ENCODE peak calls at places on chromosomes 2 and 18, in five cellular contexts. G, V, S, I and Z are unnamed samples.

GRCh38 chr2:133777607-133778006 is 209.3 kb upstream of the NCKAP5 start:
- DNase-seq in G (no peak), V (no peak), S (no peak), I (no peak), Z (no peak)

GRCh38 chr2:133821107-133821760 is 253.0 kb upstream of the NCKAP5 start:
- DNase-seq in G (no peak), V (no peak), S (no peak), I (no peak), Z (no peak)

GRCh38 chr2:173996766-173997165 is 31.6 kb upstream of the SP3 start:
- DNase-seq in G (no peak), V (no peak), S (no peak), I (no peak), Z (no peak)

GRCh38 chr2:134140251-134140661 is 113.6 kb upstream of the MGAT5 start:
- DNase-seq in G (no peak), V (no peak), S (no peak), I (no peak), Z (no peak)

GRCh38 chr2:111165084-111165483 is 44.4 kb downstream of the BCL2L11 start:
- DNase-seq in G (no peak), V (no peak), S (no peak), I (no peak), Z (no peak)

GRCh38 chr2:10407841-10408648 is 40.1 kb downstream of the ODC1 start:
- DNase-seq in G (peak), V (peak), S (peak), I (peak), Z (peak)

GRCh38 chr18:69787825-69788547 is 159.7 kb downstream of the CD226 start:
- DNase-seq in G (no peak), V (no peak), S (peak), I (no peak), Z (no peak)

GRCh38 chr2:181658444-181658843 is 1.5 kb upstream of the CERKL start:
- DNase-seq in G (no peak), V (no peak), S (no peak), I (no peak), Z (no peak)

GRCh38 chr2:205405752-205406151 is 276.5 kb upstream of the NRP2 start:
- DNase-seq in G (no peak), V (no peak), S (no peak), I (no peak), Z (no peak)

GRCh38 chr2:205407984-205408383 is 274.3 kb upstream of the NRP2 start:
- DNase-seq in G (no peak), V (no peak), S (no peak), I (no peak), Z (no peak)

GRCh38 chr2:205408690-205409089 is 273.6 kb upstream of the NRP2 start:
- DNase-seq in G (no peak), V (no peak), S (no peak), I (no peak), Z (no peak)

GRCh38 chr2:205403244-205403845 is 279.0 kb upstream of the NRP2 start:
- DNase-seq in G (no peak), V (no peak), S (no peak), I (no peak), Z (no peak)

GRCh38 chr2:205405194-205405593 is 277.1 kb upstream of the NRP2 start:
- DNase-seq in G (no peak), V (no peak), S (no peak), I (no peak), Z (no peak)
- TF ChIP-seq POLR2A in G (no peak), V (no peak), S (no peak), I (no peak), Z (no peak)

DNA sequence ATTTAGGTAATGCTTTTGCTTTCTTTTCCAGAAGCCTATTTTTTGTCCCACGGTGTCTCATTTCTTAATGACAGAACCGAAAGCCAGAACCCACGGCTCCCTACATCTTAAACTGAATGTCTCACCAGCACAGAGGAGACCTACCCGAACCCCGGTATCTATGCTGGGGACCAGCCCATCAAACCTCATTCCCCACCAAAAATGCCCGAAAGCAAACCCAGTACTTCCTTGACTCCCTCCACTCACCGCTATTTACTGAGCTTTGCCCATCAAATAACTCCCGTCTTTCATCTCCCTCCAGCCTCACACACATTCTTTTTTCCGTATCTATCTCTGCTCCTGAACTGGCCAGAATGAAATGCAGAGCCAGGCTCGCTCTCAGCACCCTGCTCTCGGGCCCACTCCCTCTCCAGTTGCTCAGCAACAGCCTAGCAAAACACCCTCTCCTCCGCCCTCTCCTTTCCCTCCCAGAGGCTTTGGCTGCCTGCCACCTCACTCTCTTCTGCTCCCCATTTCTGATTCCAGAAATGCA is 4.1 kb downstream of the IGFBP5 start:
- DNase-seq in G (no peak), V (peak), S (no peak), I (no peak), Z (no peak)
- TF ChIP-seq TAF1 in G (no peak), V (no peak), S (no peak), I (no peak), Z (no peak)

GRCh38 chr18:59561596-59561995 is 135.6 kb downstream of the CCBE1 start:
- DNase-seq in G (no peak), V (no peak), S (no peak), I (no peak), Z (no peak)
- TF ChIP-seq POLR2AphosphoS5 in G (no peak), V (no peak), S (no peak), I (no peak), Z (no peak)

GRCh38 chr2:7796200-7796563 is 879.0 kb downstream of the RNF144A start:
- DNase-seq in G (no peak), V (no peak), S (no peak), I (no peak), Z (no peak)
- TF ChIP-seq POLR2A in G (no peak), V (no peak), S (no peak), I (no peak), Z (no peak)

GRCh38 chr2:235144291-235144690 is 192.5 kb downstream of the SH3BP4 start:
- DNase-seq in G (no peak), V (no peak), S (no peak), I (no peak), Z (no peak)

GRCh38 chr2:235140801-235141081 is 188.9 kb downstream of the SH3BP4 start:
- DNase-seq in G (no peak), V (no peak), S (no peak), I (no peak), Z (no peak)

GRCh38 chr2:235143789-235144188 is 192.0 kb downstream of the SH3BP4 start:
- DNase-seq in G (no peak), V (no peak), S (no peak), I (no peak), Z (no peak)

GRCh38 chr2:235141411-235142128 is 189.8 kb downstream of the SH3BP4 start:
- DNase-seq in G (no peak), V (no peak), S (no peak), I (no peak), Z (no peak)

DNA sequence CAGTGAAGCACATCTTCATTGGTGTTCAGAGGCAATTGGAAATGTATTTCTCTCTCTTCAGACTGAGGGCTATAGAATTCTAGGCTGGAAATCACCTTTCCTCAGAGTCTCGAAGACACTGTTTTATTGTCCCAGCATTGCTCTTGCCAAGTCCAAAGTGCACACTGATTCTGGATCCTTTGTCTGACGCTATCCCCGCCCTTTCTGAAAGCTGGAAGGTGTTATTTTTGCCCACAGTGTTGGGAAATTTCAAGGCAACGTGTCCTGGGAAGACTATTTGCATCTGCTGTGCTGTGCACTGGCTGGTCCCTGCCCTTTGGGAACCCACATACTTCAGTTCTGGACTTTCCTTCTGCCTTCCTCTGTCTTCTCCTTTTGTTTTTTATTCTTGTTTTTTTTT is 190.8 kb downstream of the SH3BP4 start:
- DNase-seq in G (no peak), V (no peak), S (peak), I (no peak), Z (no peak)
- TF ChIP-seq TAF1 in G (no peak), V (no peak), S (no peak), I (no peak), Z (no peak)

GRCh38 chr2:18518116-18519111 is 42.0 kb downstream of the RDH14 start:
- DNase-seq in G (no peak), V (no peak), S (peak), I (no peak), Z (no peak)
- TF ChIP-seq POLR2AphosphoS5 in G (no peak), V (no peak), S (no peak), I (no peak), Z (no peak)

GRCh38 chr2:139605668-139606067 is 825.5 kb upstream of the NXPH2 start:
- DNase-seq in G (no peak), V (no peak), S (no peak), I (no peak), Z (no peak)

GRCh38 chr2:139600166-139600565 is 820.0 kb upstream of the NXPH2 start:
- DNase-seq in G (no peak), V (no peak), S (no peak), I (no peak), Z (no peak)
- TF ChIP-seq POLR2A in G (no peak), V (no peak), S (no peak), I (no peak), Z (no peak)

GRCh38 chr2:39513641-39514094 is 76.6 kb upstream of the MAP4K3 start:
- DNase-seq in G (peak), V (peak), S (peak), I (peak), Z (no peak)
- TF ChIP-seq TAF1 in G (no peak), V (no peak), S (no peak), I (no peak), Z (no peak)